ENCODE peak calls at places on chromosomes 16 and 17, in four cellular contexts. H, U, N and W are unnamed samples.
A peak's percentile ranks its signal among the peaks of the same experiment; 100 is the strongest.

GRCh38 chr17:77675411-77675810 is 283.1 kb upstream of the TNRC6C start:
- DNase-seq in N (no peak), H (no peak), U (no peak), W (no peak)

GRCh38 chr16:68802190-68802589 is 41.1 kb upstream of the TANGO6 start:
- DNase-seq in U (no peak), H (no peak), N (no peak), W (no peak)

GRCh38 chr16:74711938-74712337 is 11.3 kb upstream of the MLKL start:
- DNase-seq in U (no peak), N (no peak), H (no peak), W (no peak)

GRCh38 chr16:89602273-89602951 is 11.0 kb upstream of the DPEP1 start:
- DNase-seq in H (no peak), N (peak; percentile 31), U (peak; percentile 72), W (peak; percentile 47)

GRCh38 chr16:67156146-67156844 is 3.4 kb downstream of the TRADD start:
- DNase-seq in U (no peak), N (no peak), H (no peak), W (no peak)

GRCh38 chr16:57473906-57474305 is 11.4 kb downstream of the POLR2C start:
- DNase-seq in U (no peak), H (no peak), N (no peak), W (no peak)

GRCh38 chr16:84370723-84371552 is 2.6 kb downstream of the ATP2C2 start:
- DNase-seq in N (no peak), H (no peak), U (no peak), W (no peak)

GRCh38 chr17:419073-419735 is 66.6 kb upstream of the RPH3AL start:
- DNase-seq in H (no peak), N (no peak), U (no peak), W (no peak)

GRCh38 chr17:65099941-65100315 is 37.2 kb upstream of the RGS9 start:
- DNase-seq in U (peak; percentile 84), N (peak; percentile 32), H (peak; percentile 44), W (peak; percentile 23)

GRCh38 chr17:45823598-45823997 is 21.1 kb upstream of the SPPL2C start:
- DNase-seq in N (no peak), H (no peak), U (no peak), W (no peak)

GRCh38 chr16:30760577-30761426 is 1.1 kb downstream of the CFAP119 start:
- DNase-seq in N (no peak), U (no peak), H (no peak), W (no peak)

GRCh38 chr16:27252206-27252585 is 16.4 kb downstream of the NSMCE1 start:
- DNase-seq in U (no peak), N (no peak), H (no peak), W (no peak)

GRCh38 chr16:83992624-83993023 is 24.6 kb downstream of the NECAB2 start:
- DNase-seq in N (peak; percentile 54), H (peak; percentile 11), U (no peak), W (peak; percentile 66)

GRCh38 chr16:12511708-12512107 is 292.0 kb downstream of the CPPED1 start:
- DNase-seq in H (no peak), N (no peak), U (no peak), W (no peak)

GRCh38 chr16:67305216-67306071 is 21.1 kb downstream of the KCTD19 start:
- DNase-seq in N (no peak), H (no peak), U (no peak), W (no peak)

GRCh38 chr16:89495121-89495520 is 4.8 kb upstream of the ANKRD11 start:
- DNase-seq in U (no peak), N (no peak), H (no peak), W (no peak)

GRCh38 chr17:47797797-47798196 is 23.8 kb downstream of the OSBPL7 start:
- DNase-seq in N (no peak), U (no peak), H (no peak), W (no peak)

GRCh38 chr16:87757841-87758426 is 7.9 kb downstream of the KLHDC4 start:
- DNase-seq in N (no peak), U (no peak), H (no peak), W (no peak)

GRCh38 chr16:50591800-50592771 is 43.9 kb downstream of the NKD1 start:
- DNase-seq in U (no peak), H (no peak), N (no peak), W (peak; percentile 88)

GRCh38 chr16:84537431-84538151 is 33.1 kb upstream of the MEAK7 start:
- DNase-seq in H (no peak), N (peak; percentile 90), U (no peak), W (no peak)

GRCh38 chr17:29590261-29590978 is 972 bp upstream of the GIT1 start:
- DNase-seq in N (no peak), U (peak; percentile 13), H (no peak), W (no peak)

GRCh38 chr16:8763083-8763482 is 34.4 kb downstream of the TMEM186 start:
- DNase-seq in N (no peak), U (no peak), H (no peak), W (no peak)

GRCh38 chr16:55056585-55057520 is 126.2 kb downstream of the IRX5 start:
- DNase-seq in N (no peak), H (no peak), U (no peak), W (peak; percentile 30)

GRCh38 chr17:63516910-63517824 is 6.0 kb upstream of the KCNH6 start:
- DNase-seq in U (no peak), H (no peak), N (no peak), W (no peak)

GRCh38 chr17:80789356-80789902 is 202.2 kb upstream of the CHMP6 start:
- DNase-seq in N (peak; percentile 97), U (no peak), H (peak; percentile 85), W (no peak)

GRCh38 chr16:51134876-51135275 is 16.2 kb downstream of the SALL1 start:
- DNase-seq in H (no peak), U (no peak), N (no peak), W (no peak)

GRCh38 chr17:35390663-35391062 is 17.2 kb upstream of the SLFN11 start:
- DNase-seq in U (no peak), H (no peak), N (no peak), W (no peak)

GRCh38 chr16:28125592-28125991 is 62.1 kb upstream of the GSG1L start:
- DNase-seq in N (no peak), H (no peak), U (no peak), W (no peak)

GRCh38 chr17:41917957-41918391 is 777 bp downstream of the ACLY start:
- DNase-seq in U (peak; percentile 53), N (peak; percentile 4), H (no peak), W (peak; percentile 41)

GRCh38 chr16:48193846-48194245 is 38.1 kb upstream of the ABCC12 start:
- DNase-seq in H (no peak), U (no peak), N (no peak), W (no peak)

GRCh38 chr16:81896902-81897301 is 114.4 kb downstream of the SDR42E1 start:
- DNase-seq in H (no peak), N (no peak), U (no peak), W (no peak)